ENCODE peak calls at places on chromosomes 13 and 19, in ten cellular contexts. One of them, this sample, is unnamed.

GRCh38 chr13:28408235-28408848 is 86.6 kb downstream of the FLT1 start:
- DNase-seq in stimulated activated CD8-positive, alpha-beta memory T cell treated with anti-CD3 and anti-CD28 coated beads, Interleukin-7, amount 100 ng/mL, for 1 hour: no peak
- DNase-seq in naive thymus-derived CD4-positive, alpha-beta T cell: no peak
- DNase-seq in aorta: no peak
- DNase-seq in fibroblast of pulmonary artery: peak; percentile 76
- DNase-seq in fibroblast of the aortic adventitia: no peak
- DNase-seq in foreskin melanocyte: no peak
- DNase-seq in fibroblast of mammary gland: no peak
- DNase-seq in amniotic stem cell: no peak
- DNase-seq in ELF-1: peak; percentile 56
- DNase-seq in this sample: peak; percentile 50

GRCh38 chr19:45001087-45001739 is at the start of gene RELB:
- DNase-seq in stimulated activated CD8-positive, alpha-beta memory T cell treated with anti-CD3 and anti-CD28 coated beads, Interleukin-7, amount 100 ng/mL, for 1 hour: peak; percentile 97
- DNase-seq in naive thymus-derived CD4-positive, alpha-beta T cell: peak; percentile 90
- DNase-seq in aorta: peak; percentile 97
- DNase-seq in fibroblast of pulmonary artery: peak; percentile 90
- DNase-seq in fibroblast of the aortic adventitia: peak; percentile 80
- DNase-seq in foreskin melanocyte: peak; percentile 75
- DNase-seq in fibroblast of mammary gland: peak; percentile 78
- DNase-seq in amniotic stem cell: peak; percentile 75
- DNase-seq in ELF-1: peak; percentile 92
- DNase-seq in this sample: peak; percentile 97

GRCh38 chr19:53903055-53903680 is 5.9 kb upstream of the CACNG7 start:
- DNase-seq in stimulated activated CD8-positive, alpha-beta memory T cell treated with anti-CD3 and anti-CD28 coated beads, Interleukin-7, amount 100 ng/mL, for 1 hour: no peak
- DNase-seq in naive thymus-derived CD4-positive, alpha-beta T cell: peak; percentile 45
- DNase-seq in aorta: no peak
- DNase-seq in fibroblast of pulmonary artery: peak; percentile 64
- DNase-seq in fibroblast of the aortic adventitia: peak; percentile 57
- DNase-seq in foreskin melanocyte: no peak
- DNase-seq in fibroblast of mammary gland: peak; percentile 50
- DNase-seq in amniotic stem cell: peak; percentile 40
- DNase-seq in ELF-1: peak; percentile 69
- DNase-seq in this sample: peak; percentile 84

GRCh38 chr13:109868583-109869311 is 82.4 kb upstream of the IRS2 start:
- DNase-seq in stimulated activated CD8-positive, alpha-beta memory T cell treated with anti-CD3 and anti-CD28 coated beads, Interleukin-7, amount 100 ng/mL, for 1 hour: no peak
- DNase-seq in naive thymus-derived CD4-positive, alpha-beta T cell: no peak
- DNase-seq in aorta: no peak
- DNase-seq in fibroblast of pulmonary artery: peak; percentile 8
- DNase-seq in fibroblast of the aortic adventitia: no peak
- DNase-seq in foreskin melanocyte: no peak
- DNase-seq in fibroblast of mammary gland: peak; percentile 55
- DNase-seq in amniotic stem cell: no peak
- DNase-seq in ELF-1: no peak
- DNase-seq in this sample: peak; percentile 23

GRCh38 chr13:111344471-111345191 is 24.2 kb downstream of the TEX29 start:
- DNase-seq in stimulated activated CD8-positive, alpha-beta memory T cell treated with anti-CD3 and anti-CD28 coated beads, Interleukin-7, amount 100 ng/mL, for 1 hour: no peak
- DNase-seq in naive thymus-derived CD4-positive, alpha-beta T cell: no peak
- DNase-seq in aorta: peak; percentile 20
- DNase-seq in fibroblast of pulmonary artery: peak; percentile 3
- DNase-seq in fibroblast of the aortic adventitia: peak; percentile 7
- DNase-seq in foreskin melanocyte: no peak
- DNase-seq in fibroblast of mammary gland: peak; percentile 27
- DNase-seq in amniotic stem cell: peak; percentile 66
- DNase-seq in ELF-1: peak; percentile 91
- DNase-seq in this sample: peak; percentile 66

GRCh38 chr13:46288570-46289259 is 77.0 kb downstream of the LRRC63 start:
- DNase-seq in stimulated activated CD8-positive, alpha-beta memory T cell treated with anti-CD3 and anti-CD28 coated beads, Interleukin-7, amount 100 ng/mL, for 1 hour: no peak
- DNase-seq in naive thymus-derived CD4-positive, alpha-beta T cell: peak; percentile 69
- DNase-seq in aorta: no peak
- DNase-seq in fibroblast of pulmonary artery: peak; percentile 65
- DNase-seq in fibroblast of the aortic adventitia: peak; percentile 79
- DNase-seq in foreskin melanocyte: peak; percentile 39
- DNase-seq in fibroblast of mammary gland: peak; percentile 67
- DNase-seq in amniotic stem cell: no peak
- DNase-seq in ELF-1: peak; percentile 61
- DNase-seq in this sample: peak; percentile 68

GRCh38 chr19:1074512-1075283 is 7.7 kb downstream of the ARHGAP45 start:
- DNase-seq in stimulated activated CD8-positive, alpha-beta memory T cell treated with anti-CD3 and anti-CD28 coated beads, Interleukin-7, amount 100 ng/mL, for 1 hour: peak; percentile 95
- DNase-seq in naive thymus-derived CD4-positive, alpha-beta T cell: peak; percentile 93
- DNase-seq in aorta: peak; percentile 93
- DNase-seq in fibroblast of pulmonary artery: no peak
- DNase-seq in fibroblast of the aortic adventitia: no peak
- DNase-seq in foreskin melanocyte: no peak
- DNase-seq in fibroblast of mammary gland: no peak
- DNase-seq in amniotic stem cell: no peak
- DNase-seq in ELF-1: no peak
- DNase-seq in this sample: no peak

GRCh38 chr19:45130888-45131615 is 29.7 kb downstream of the NKPD1 start:
- DNase-seq in stimulated activated CD8-positive, alpha-beta memory T cell treated with anti-CD3 and anti-CD28 coated beads, Interleukin-7, amount 100 ng/mL, for 1 hour: no peak
- DNase-seq in naive thymus-derived CD4-positive, alpha-beta T cell: no peak
- DNase-seq in aorta: no peak
- DNase-seq in fibroblast of pulmonary artery: no peak
- DNase-seq in fibroblast of the aortic adventitia: no peak
- DNase-seq in foreskin melanocyte: no peak
- DNase-seq in fibroblast of mammary gland: no peak
- DNase-seq in amniotic stem cell: no peak
- DNase-seq in ELF-1: no peak
- DNase-seq in this sample: peak; percentile 62

GRCh38 chr19:3370214-3370720 is 3.9 kb downstream of the NFIC start:
- DNase-seq in stimulated activated CD8-positive, alpha-beta memory T cell treated with anti-CD3 and anti-CD28 coated beads, Interleukin-7, amount 100 ng/mL, for 1 hour: no peak
- DNase-seq in naive thymus-derived CD4-positive, alpha-beta T cell: no peak
- DNase-seq in aorta: no peak
- DNase-seq in fibroblast of pulmonary artery: no peak
- DNase-seq in fibroblast of the aortic adventitia: no peak
- DNase-seq in foreskin melanocyte: no peak
- DNase-seq in fibroblast of mammary gland: no peak
- DNase-seq in amniotic stem cell: no peak
- DNase-seq in ELF-1: no peak
- DNase-seq in this sample: peak; percentile 49

GRCh38 chr19:49596954-49597702 is 6.1 kb downstream of the PRR12 start:
- DNase-seq in stimulated activated CD8-positive, alpha-beta memory T cell treated with anti-CD3 and anti-CD28 coated beads, Interleukin-7, amount 100 ng/mL, for 1 hour: no peak
- DNase-seq in naive thymus-derived CD4-positive, alpha-beta T cell: no peak
- DNase-seq in aorta: no peak
- DNase-seq in fibroblast of pulmonary artery: no peak
- DNase-seq in fibroblast of the aortic adventitia: no peak
- DNase-seq in foreskin melanocyte: no peak
- DNase-seq in fibroblast of mammary gland: no peak
- DNase-seq in amniotic stem cell: no peak
- DNase-seq in ELF-1: no peak
- DNase-seq in this sample: no peak

GRCh38 chr19:3831601-3832000 is 37.2 kb downstream of the ZFR2 start:
- DNase-seq in stimulated activated CD8-positive, alpha-beta memory T cell treated with anti-CD3 and anti-CD28 coated beads, Interleukin-7, amount 100 ng/mL, for 1 hour: no peak
- DNase-seq in naive thymus-derived CD4-positive, alpha-beta T cell: no peak
- DNase-seq in aorta: no peak
- DNase-seq in fibroblast of pulmonary artery: no peak
- DNase-seq in fibroblast of the aortic adventitia: no peak
- DNase-seq in foreskin melanocyte: no peak
- DNase-seq in fibroblast of mammary gland: no peak
- DNase-seq in amniotic stem cell: no peak
- DNase-seq in ELF-1: no peak
- DNase-seq in this sample: no peak

GRCh38 chr19:18291019-18291524 is 9.7 kb upstream of the JUND start:
- DNase-seq in stimulated activated CD8-positive, alpha-beta memory T cell treated with anti-CD3 and anti-CD28 coated beads, Interleukin-7, amount 100 ng/mL, for 1 hour: no peak
- DNase-seq in naive thymus-derived CD4-positive, alpha-beta T cell: no peak
- DNase-seq in aorta: no peak
- DNase-seq in fibroblast of pulmonary artery: no peak
- DNase-seq in fibroblast of the aortic adventitia: peak; percentile 17
- DNase-seq in foreskin melanocyte: no peak
- DNase-seq in fibroblast of mammary gland: no peak
- DNase-seq in amniotic stem cell: no peak
- DNase-seq in ELF-1: no peak
- DNase-seq in this sample: no peak

GRCh38 chr13:51552027-51552426 is 32.2 kb upstream of the WDFY2 start:
- DNase-seq in stimulated activated CD8-positive, alpha-beta memory T cell treated with anti-CD3 and anti-CD28 coated beads, Interleukin-7, amount 100 ng/mL, for 1 hour: no peak
- DNase-seq in naive thymus-derived CD4-positive, alpha-beta T cell: no peak
- DNase-seq in aorta: no peak
- DNase-seq in fibroblast of pulmonary artery: no peak
- DNase-seq in fibroblast of the aortic adventitia: peak; percentile 28
- DNase-seq in foreskin melanocyte: no peak
- DNase-seq in fibroblast of mammary gland: no peak
- DNase-seq in amniotic stem cell: no peak
- DNase-seq in ELF-1: no peak
- DNase-seq in this sample: no peak

GRCh38 chr13:51895906-51896888 is 34.4 kb downstream of the CCDC70 start:
- DNase-seq in stimulated activated CD8-positive, alpha-beta memory T cell treated with anti-CD3 and anti-CD28 coated beads, Interleukin-7, amount 100 ng/mL, for 1 hour: no peak
- DNase-seq in naive thymus-derived CD4-positive, alpha-beta T cell: peak; percentile 50
- DNase-seq in aorta: peak; percentile 59
- DNase-seq in fibroblast of pulmonary artery: peak; percentile 77
- DNase-seq in fibroblast of the aortic adventitia: peak; percentile 66
- DNase-seq in foreskin melanocyte: peak; percentile 83
- DNase-seq in fibroblast of mammary gland: peak; percentile 56
- DNase-seq in amniotic stem cell: no peak
- DNase-seq in ELF-1: peak; percentile 65
- DNase-seq in this sample: peak; percentile 68

GRCh38 chr19:49549045-49549444 is 21.2 kb downstream of the RCN3 start:
- DNase-seq in stimulated activated CD8-positive, alpha-beta memory T cell treated with anti-CD3 and anti-CD28 coated beads, Interleukin-7, amount 100 ng/mL, for 1 hour: no peak
- DNase-seq in naive thymus-derived CD4-positive, alpha-beta T cell: peak; percentile 45
- DNase-seq in aorta: no peak
- DNase-seq in fibroblast of pulmonary artery: no peak
- DNase-seq in fibroblast of the aortic adventitia: no peak
- DNase-seq in foreskin melanocyte: no peak
- DNase-seq in fibroblast of mammary gland: no peak
- DNase-seq in amniotic stem cell: no peak
- DNase-seq in ELF-1: no peak
- DNase-seq in this sample: no peak

GRCh38 chr19:53394522-53394973 is 401 bp upstream of the ZNF765 start:
- DNase-seq in stimulated activated CD8-positive, alpha-beta memory T cell treated with anti-CD3 and anti-CD28 coated beads, Interleukin-7, amount 100 ng/mL, for 1 hour: no peak
- DNase-seq in naive thymus-derived CD4-positive, alpha-beta T cell: no peak
- DNase-seq in aorta: peak; percentile 82
- DNase-seq in fibroblast of pulmonary artery: no peak
- DNase-seq in fibroblast of the aortic adventitia: no peak
- DNase-seq in foreskin melanocyte: no peak
- DNase-seq in fibroblast of mammary gland: peak; percentile 62
- DNase-seq in amniotic stem cell: no peak
- DNase-seq in ELF-1: peak; percentile 91
- DNase-seq in this sample: peak; percentile 65

GRCh38 chr13:69319659-69320058 is 788.0 kb upstream of the ATXN8OS start:
- DNase-seq in stimulated activated CD8-positive, alpha-beta memory T cell treated with anti-CD3 and anti-CD28 coated beads, Interleukin-7, amount 100 ng/mL, for 1 hour: no peak
- DNase-seq in naive thymus-derived CD4-positive, alpha-beta T cell: no peak
- DNase-seq in aorta: no peak
- DNase-seq in fibroblast of pulmonary artery: no peak
- DNase-seq in fibroblast of the aortic adventitia: no peak
- DNase-seq in foreskin melanocyte: no peak
- DNase-seq in fibroblast of mammary gland: peak; percentile 0
- DNase-seq in amniotic stem cell: no peak
- DNase-seq in ELF-1: no peak
- DNase-seq in this sample: no peak

GRCh38 chr19:8161135-8161646 is 11.8 kb upstream of the FBN3 start:
- DNase-seq in stimulated activated CD8-positive, alpha-beta memory T cell treated with anti-CD3 and anti-CD28 coated beads, Interleukin-7, amount 100 ng/mL, for 1 hour: no peak
- DNase-seq in naive thymus-derived CD4-positive, alpha-beta T cell: no peak
- DNase-seq in aorta: no peak
- DNase-seq in fibroblast of pulmonary artery: peak; percentile 17
- DNase-seq in fibroblast of the aortic adventitia: peak; percentile 7
- DNase-seq in foreskin melanocyte: no peak
- DNase-seq in fibroblast of mammary gland: peak; percentile 49
- DNase-seq in amniotic stem cell: no peak
- DNase-seq in ELF-1: peak; percentile 71
- DNase-seq in this sample: no peak

GRCh38 chr19:6717441-6717971 is 2.9 kb downstream of the C3 start:
- DNase-seq in stimulated activated CD8-positive, alpha-beta memory T cell treated with anti-CD3 and anti-CD28 coated beads, Interleukin-7, amount 100 ng/mL, for 1 hour: no peak
- DNase-seq in naive thymus-derived CD4-positive, alpha-beta T cell: no peak
- DNase-seq in aorta: no peak
- DNase-seq in fibroblast of pulmonary artery: peak; percentile 25
- DNase-seq in fibroblast of the aortic adventitia: no peak
- DNase-seq in foreskin melanocyte: no peak
- DNase-seq in fibroblast of mammary gland: peak; percentile 12
- DNase-seq in amniotic stem cell: no peak
- DNase-seq in ELF-1: no peak
- DNase-seq in this sample: no peak

GRCh38 chr13:40385858-40386180 is 280.6 kb downstream of the FOXO1 start:
- DNase-seq in stimulated activated CD8-positive, alpha-beta memory T cell treated with anti-CD3 and anti-CD28 coated beads, Interleukin-7, amount 100 ng/mL, for 1 hour: no peak
- DNase-seq in naive thymus-derived CD4-positive, alpha-beta T cell: no peak
- DNase-seq in aorta: no peak
- DNase-seq in fibroblast of pulmonary artery: no peak
- DNase-seq in fibroblast of the aortic adventitia: no peak
- DNase-seq in foreskin melanocyte: no peak
- DNase-seq in fibroblast of mammary gland: no peak
- DNase-seq in amniotic stem cell: no peak
- DNase-seq in ELF-1: no peak
- DNase-seq in this sample: no peak

GRCh38 chr13:100535401-100536135 is 53.0 kb downstream of the GGACT start:
- DNase-seq in stimulated activated CD8-positive, alpha-beta memory T cell treated with anti-CD3 and anti-CD28 coated beads, Interleukin-7, amount 100 ng/mL, for 1 hour: no peak
- DNase-seq in naive thymus-derived CD4-positive, alpha-beta T cell: no peak
- DNase-seq in aorta: no peak
- DNase-seq in fibroblast of pulmonary artery: peak; percentile 56
- DNase-seq in fibroblast of the aortic adventitia: peak; percentile 76
- DNase-seq in foreskin melanocyte: no peak
- DNase-seq in fibroblast of mammary gland: peak; percentile 55
- DNase-seq in amniotic stem cell: no peak
- DNase-seq in ELF-1: no peak
- DNase-seq in this sample: no peak

GRCh38 chr13:42964681-42965305 is 27.2 kb downstream of the EPSTI1 start:
- DNase-seq in stimulated activated CD8-positive, alpha-beta memory T cell treated with anti-CD3 and anti-CD28 coated beads, Interleukin-7, amount 100 ng/mL, for 1 hour: no peak
- DNase-seq in naive thymus-derived CD4-positive, alpha-beta T cell: no peak
- DNase-seq in aorta: no peak
- DNase-seq in fibroblast of pulmonary artery: no peak
- DNase-seq in fibroblast of the aortic adventitia: no peak
- DNase-seq in foreskin melanocyte: no peak
- DNase-seq in fibroblast of mammary gland: no peak
- DNase-seq in amniotic stem cell: no peak
- DNase-seq in ELF-1: no peak
- DNase-seq in this sample: no peak

GRCh38 chr19:32404213-32404938 is 1.2 kb upstream of the DPY19L3 start:
- DNase-seq in stimulated activated CD8-positive, alpha-beta memory T cell treated with anti-CD3 and anti-CD28 coated beads, Interleukin-7, amount 100 ng/mL, for 1 hour: no peak
- DNase-seq in naive thymus-derived CD4-positive, alpha-beta T cell: no peak
- DNase-seq in aorta: no peak
- DNase-seq in fibroblast of pulmonary artery: peak; percentile 28
- DNase-seq in fibroblast of the aortic adventitia: no peak
- DNase-seq in foreskin melanocyte: no peak
- DNase-seq in fibroblast of mammary gland: peak; percentile 29
- DNase-seq in amniotic stem cell: no peak
- DNase-seq in ELF-1: peak; percentile 40
- DNase-seq in this sample: no peak

GRCh38 chr13:111286162-111286561 is 34.3 kb upstream of the TEX29 start:
- DNase-seq in stimulated activated CD8-positive, alpha-beta memory T cell treated with anti-CD3 and anti-CD28 coated beads, Interleukin-7, amount 100 ng/mL, for 1 hour: no peak
- DNase-seq in naive thymus-derived CD4-positive, alpha-beta T cell: no peak
- DNase-seq in aorta: no peak
- DNase-seq in fibroblast of pulmonary artery: no peak
- DNase-seq in fibroblast of the aortic adventitia: no peak
- DNase-seq in foreskin melanocyte: no peak
- DNase-seq in fibroblast of mammary gland: no peak
- DNase-seq in amniotic stem cell: no peak
- DNase-seq in ELF-1: no peak
- DNase-seq in this sample: no peak

GRCh38 chr19:13181747-13182388 is 31.7 kb downstream of the IER2 start:
- DNase-seq in stimulated activated CD8-positive, alpha-beta memory T cell treated with anti-CD3 and anti-CD28 coated beads, Interleukin-7, amount 100 ng/mL, for 1 hour: no peak
- DNase-seq in naive thymus-derived CD4-positive, alpha-beta T cell: no peak
- DNase-seq in aorta: peak; percentile 87
- DNase-seq in fibroblast of pulmonary artery: peak; percentile 69
- DNase-seq in fibroblast of the aortic adventitia: peak; percentile 55
- DNase-seq in foreskin melanocyte: no peak
- DNase-seq in fibroblast of mammary gland: peak; percentile 60
- DNase-seq in amniotic stem cell: no peak
- DNase-seq in ELF-1: no peak
- DNase-seq in this sample: peak; percentile 66

GRCh38 chr19:10863107-10863700 is 8.1 kb upstream of the CARM1 start:
- DNase-seq in stimulated activated CD8-positive, alpha-beta memory T cell treated with anti-CD3 and anti-CD28 coated beads, Interleukin-7, amount 100 ng/mL, for 1 hour: no peak
- DNase-seq in naive thymus-derived CD4-positive, alpha-beta T cell: no peak
- DNase-seq in aorta: no peak
- DNase-seq in fibroblast of pulmonary artery: no peak
- DNase-seq in fibroblast of the aortic adventitia: peak; percentile 61
- DNase-seq in foreskin melanocyte: no peak
- DNase-seq in fibroblast of mammary gland: peak; percentile 72
- DNase-seq in amniotic stem cell: no peak
- DNase-seq in ELF-1: peak; percentile 87
- DNase-seq in this sample: peak; percentile 58

GRCh38 chr19:49106648-49107135 is 7.5 kb upstream of the LIN7B start:
- DNase-seq in stimulated activated CD8-positive, alpha-beta memory T cell treated with anti-CD3 and anti-CD28 coated beads, Interleukin-7, amount 100 ng/mL, for 1 hour: peak; percentile 41
- DNase-seq in naive thymus-derived CD4-positive, alpha-beta T cell: peak; percentile 57
- DNase-seq in aorta: no peak
- DNase-seq in fibroblast of pulmonary artery: peak; percentile 58
- DNase-seq in fibroblast of the aortic adventitia: peak; percentile 41
- DNase-seq in foreskin melanocyte: no peak
- DNase-seq in fibroblast of mammary gland: peak; percentile 58
- DNase-seq in amniotic stem cell: no peak
- DNase-seq in ELF-1: peak; percentile 81
- DNase-seq in this sample: peak; percentile 71

GRCh38 chr19:10896851-10897526 is 25.6 kb downstream of the CARM1 start:
- DNase-seq in stimulated activated CD8-positive, alpha-beta memory T cell treated with anti-CD3 and anti-CD28 coated beads, Interleukin-7, amount 100 ng/mL, for 1 hour: no peak
- DNase-seq in naive thymus-derived CD4-positive, alpha-beta T cell: no peak
- DNase-seq in aorta: no peak
- DNase-seq in fibroblast of pulmonary artery: no peak
- DNase-seq in fibroblast of the aortic adventitia: no peak
- DNase-seq in foreskin melanocyte: peak; percentile 48
- DNase-seq in fibroblast of mammary gland: no peak
- DNase-seq in amniotic stem cell: no peak
- DNase-seq in ELF-1: no peak
- DNase-seq in this sample: no peak